ENCODE peak calls at places on chromosomes 5 and 9, in four cellular contexts. One of them, this sample, is unnamed.

GRCh38 chr9:109108318-109108717 is 11.4 kb downstream of the TMEM245 start:
- DNase-seq in GM12891: no peak
- DNase-seq in GM12878: no peak
- DNase-seq in K562: no peak
- DNase-seq in this sample: no peak

GRCh38 chr5:159951834-159952233 is 35.6 kb downstream of the ADRA1B start:
- DNase-seq in GM12878: no peak
- DNase-seq in GM12891: no peak
- DNase-seq in K562: no peak
- DNase-seq in this sample: no peak

GRCh38 chr9:118959366-118959765 is 409.9 kb downstream of the BRINP1 start:
- DNase-seq in GM12891: no peak
- DNase-seq in K562: no peak
- DNase-seq in GM12878: no peak
- DNase-seq in this sample: no peak

GRCh38 chr5:133225671-133226152 is 173.9 kb downstream of the HSPA4 start:
- DNase-seq in GM12878: no peak
- DNase-seq in K562: no peak
- DNase-seq in GM12891: no peak
- DNase-seq in this sample: no peak

GRCh38 chr5:75668988-75669760 is 48.1 kb downstream of the POC5 start:
- DNase-seq in GM12878: peak
- DNase-seq in K562: peak
- DNase-seq in GM12891: peak
- DNase-seq in this sample: no peak

GRCh38 chr5:157816682-157817268 is 42.2 kb downstream of the CLINT1 start:
- DNase-seq in K562: no peak
- DNase-seq in GM12891: no peak
- DNase-seq in GM12878: no peak
- DNase-seq in this sample: no peak

GRCh38 chr9:133889498-133890301 is 102.4 kb downstream of the VAV2 start:
- DNase-seq in GM12891: no peak
- DNase-seq in K562: no peak
- DNase-seq in GM12878: no peak
- DNase-seq in this sample: no peak

GRCh38 chr5:35281613-35282012 is 51.3 kb upstream of the PRLR start:
- DNase-seq in GM12878: no peak
- DNase-seq in GM12891: no peak
- DNase-seq in K562: no peak
- DNase-seq in this sample: peak

GRCh38 chr5:77262685-77263084 is 52.2 kb downstream of the PDE8B start:
- DNase-seq in K562: no peak
- DNase-seq in GM12878: no peak
- DNase-seq in GM12891: no peak
- DNase-seq in this sample: no peak
- TF ChIP-seq SPI1 in K562: no peak
- TF ChIP-seq SPI1 in GM12878: no peak
- TF ChIP-seq SPI1 in GM12891: no peak
- TF ChIP-seq SPI1 in this sample: no peak

GRCh38 chr5:32511778-32512374 is 67.3 kb upstream of the ZFR start:
- DNase-seq in K562: no peak
- DNase-seq in GM12891: no peak
- DNase-seq in GM12878: no peak
- DNase-seq in this sample: no peak

GRCh38 chr5:32508806-32509805 is 64.6 kb upstream of the ZFR start:
- DNase-seq in K562: no peak
- DNase-seq in GM12878: no peak
- DNase-seq in GM12891: no peak
- DNase-seq in this sample: peak

GRCh38 chr5:32507738-32508434 is 63.3 kb upstream of the ZFR start:
- DNase-seq in GM12878: no peak
- DNase-seq in GM12891: no peak
- DNase-seq in K562: no peak
- DNase-seq in this sample: no peak

GRCh38 chr5:32510860-32511259 is 66.3 kb upstream of the ZFR start:
- DNase-seq in GM12891: no peak
- DNase-seq in K562: no peak
- DNase-seq in GM12878: no peak
- DNase-seq in this sample: peak

GRCh38 chr5:32512916-32513315 is 68.4 kb upstream of the ZFR start:
- DNase-seq in GM12878: no peak
- DNase-seq in GM12891: no peak
- DNase-seq in K562: no peak
- DNase-seq in this sample: no peak
- TF ChIP-seq SPI1 in GM12878: no peak
- TF ChIP-seq SPI1 in GM12891: no peak
- TF ChIP-seq SPI1 in K562: no peak
- TF ChIP-seq SPI1 in this sample: no peak

GRCh38 chr5:148730272-148730954 is 76.1 kb upstream of the HTR4 start:
- DNase-seq in K562: no peak
- DNase-seq in GM12891: no peak
- DNase-seq in GM12878: no peak
- DNase-seq in this sample: no peak
- TF ChIP-seq SPI1 in K562: no peak
- TF ChIP-seq SPI1 in GM12891: no peak
- TF ChIP-seq SPI1 in GM12878: no peak
- TF ChIP-seq SPI1 in this sample: no peak

GRCh38 chr5:94024101-94024500 is 282.7 kb upstream of the POU5F2 start:
- DNase-seq in GM12878: no peak
- DNase-seq in K562: no peak
- DNase-seq in GM12891: no peak
- DNase-seq in this sample: no peak
- TF ChIP-seq SPI1 in GM12878: no peak
- TF ChIP-seq SPI1 in K562: no peak
- TF ChIP-seq SPI1 in GM12891: no peak
- TF ChIP-seq SPI1 in this sample: no peak

DNA sequence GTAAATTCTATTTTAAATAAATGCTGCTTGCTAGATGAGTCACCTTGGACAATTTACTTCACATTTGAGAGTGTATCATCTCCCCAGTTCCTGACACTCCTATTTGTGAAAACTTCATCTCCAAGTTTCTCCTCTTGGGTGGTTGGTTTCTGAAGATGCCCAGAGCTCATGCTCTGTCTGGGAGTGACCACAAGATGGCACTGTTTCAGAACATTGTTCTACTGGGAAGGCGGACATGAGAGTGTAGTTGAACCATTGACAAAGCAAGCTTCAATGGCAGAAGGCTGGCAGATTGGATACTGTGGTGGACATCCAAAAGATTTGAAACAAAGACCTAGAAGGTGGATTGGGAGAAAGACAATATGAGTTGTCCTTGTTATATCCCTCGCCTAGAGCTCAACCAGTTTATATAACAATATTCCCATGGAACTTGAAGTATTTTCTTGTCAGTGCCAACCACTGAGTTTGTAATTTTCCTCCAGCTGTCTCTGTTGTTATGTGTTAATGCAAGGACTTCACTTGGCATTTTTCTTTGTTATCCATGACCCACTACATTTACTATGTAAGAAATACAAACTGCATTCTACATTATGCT is 234.3 kb upstream of the ANKH start:
- DNase-seq in K562: peak
- DNase-seq in GM12891: peak
- DNase-seq in GM12878: no peak
- DNase-seq in this sample: peak
- TF ChIP-seq SPI1 in K562: no peak
- TF ChIP-seq SPI1 in GM12891: no peak
- TF ChIP-seq SPI1 in GM12878: no peak
- TF ChIP-seq SPI1 in this sample: no peak

GRCh38 chr9:98600631-98601030 is 108.1 kb downstream of the GABBR2 start:
- DNase-seq in GM12878: no peak
- DNase-seq in K562: no peak
- DNase-seq in GM12891: no peak
- DNase-seq in this sample: no peak

GRCh38 chr9:98605116-98605515 is 103.6 kb downstream of the GABBR2 start:
- DNase-seq in GM12891: no peak
- DNase-seq in K562: no peak
- DNase-seq in GM12878: no peak
- DNase-seq in this sample: no peak

GRCh38 chr9:98599566-98599965 is 109.2 kb downstream of the GABBR2 start:
- DNase-seq in K562: no peak
- DNase-seq in GM12891: no peak
- DNase-seq in GM12878: no peak
- DNase-seq in this sample: no peak

GRCh38 chr9:98603821-98604383 is 104.8 kb downstream of the GABBR2 start:
- DNase-seq in K562: no peak
- DNase-seq in GM12891: no peak
- DNase-seq in GM12878: no peak
- DNase-seq in this sample: no peak

GRCh38 chr9:98602839-98603238 is 105.9 kb downstream of the GABBR2 start:
- DNase-seq in GM12891: no peak
- DNase-seq in GM12878: no peak
- DNase-seq in K562: no peak
- DNase-seq in this sample: no peak
- TF ChIP-seq SPI1 in GM12891: no peak
- TF ChIP-seq SPI1 in GM12878: no peak
- TF ChIP-seq SPI1 in K562: no peak
- TF ChIP-seq SPI1 in this sample: no peak

DNA sequence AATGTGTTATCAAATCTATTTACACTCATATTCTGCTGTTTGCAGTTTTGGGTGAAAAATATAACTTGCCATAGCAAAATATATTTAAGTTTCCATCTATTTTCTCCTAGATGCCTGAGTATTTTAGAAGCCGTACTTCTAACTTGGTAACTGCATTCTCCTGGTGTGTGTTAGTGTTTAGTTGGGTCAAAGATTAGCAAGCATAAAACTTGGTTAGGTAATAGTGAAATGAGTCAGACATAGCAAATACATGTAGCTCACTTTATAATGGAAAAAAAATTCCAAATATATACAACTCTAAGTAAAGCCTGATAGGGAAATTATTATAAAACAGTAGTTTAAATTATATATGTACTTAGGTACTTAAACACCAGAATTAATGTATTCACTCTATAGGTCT is 640.7 kb upstream of the ST8SIA4 start:
- DNase-seq in K562: no peak
- DNase-seq in GM12891: no peak
- DNase-seq in GM12878: no peak
- DNase-seq in this sample: no peak
- TF ChIP-seq SPI1 in K562: no peak
- TF ChIP-seq SPI1 in GM12891: no peak
- TF ChIP-seq SPI1 in GM12878: no peak
- TF ChIP-seq SPI1 in this sample: no peak

DNA sequence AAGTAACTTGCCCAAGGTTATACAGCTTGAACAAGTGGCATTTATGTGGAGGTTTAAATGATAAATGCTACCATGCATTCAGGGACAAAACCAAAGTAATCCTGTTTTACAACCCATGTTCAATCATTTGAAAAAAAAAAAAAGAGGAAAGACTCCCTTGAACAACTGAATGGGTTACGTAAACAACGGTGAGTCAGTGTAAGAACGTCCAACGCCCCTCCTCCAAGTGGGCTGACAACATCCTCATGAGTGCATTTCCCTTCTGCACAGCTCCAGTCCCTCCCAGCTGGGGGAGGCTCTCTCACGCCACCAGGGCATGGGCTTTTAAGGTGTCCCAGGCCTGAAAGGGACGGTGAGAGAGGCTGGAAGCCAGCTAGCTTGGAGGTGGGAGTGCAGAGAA is 90.0 kb downstream of the PRRT1B start:
- DNase-seq in GM12891: no peak
- DNase-seq in GM12878: no peak
- DNase-seq in K562: peak
- DNase-seq in this sample: peak
- TF ChIP-seq SPI1 in GM12891: no peak
- TF ChIP-seq SPI1 in GM12878: no peak
- TF ChIP-seq SPI1 in K562: peak
- TF ChIP-seq SPI1 in this sample: peak

DNA sequence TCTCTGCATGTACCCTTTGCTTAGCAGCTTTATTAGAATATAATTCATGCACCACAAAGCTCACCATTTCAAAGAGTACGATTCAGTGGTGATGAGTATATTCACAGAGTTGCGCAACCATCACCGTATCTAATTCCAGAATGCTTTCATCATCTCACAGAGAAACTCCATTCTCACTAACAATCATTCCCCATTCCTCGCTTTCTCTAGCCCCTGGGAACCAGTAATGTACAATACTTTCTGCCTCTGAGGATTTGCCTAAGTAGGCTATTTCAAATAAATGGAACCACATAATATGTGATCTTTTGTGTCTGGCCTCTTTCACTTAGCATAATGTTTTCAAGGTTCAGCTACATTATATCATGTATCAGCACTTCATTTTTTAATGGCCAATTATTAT is 145.1 kb upstream of the ADAMTS16 start:
- DNase-seq in K562: no peak
- DNase-seq in GM12878: no peak
- DNase-seq in GM12891: no peak
- DNase-seq in this sample: no peak
- TF ChIP-seq SPI1 in K562: no peak
- TF ChIP-seq SPI1 in GM12878: no peak
- TF ChIP-seq SPI1 in GM12891: no peak
- TF ChIP-seq SPI1 in this sample: no peak

GRCh38 chr5:113336975-113337374 is 97.8 kb downstream of the TSSK1B start:
- DNase-seq in K562: no peak
- DNase-seq in GM12891: no peak
- DNase-seq in GM12878: no peak
- DNase-seq in this sample: no peak
- TF ChIP-seq SPI1 in K562: no peak
- TF ChIP-seq SPI1 in GM12891: no peak
- TF ChIP-seq SPI1 in GM12878: no peak
- TF ChIP-seq SPI1 in this sample: no peak

This sample was measured in HL-60.